ENCODE peak calls at places on chromosomes 4 and X, in four cellular contexts. N is PC-9, O is SK-N-SH, A is prostate gland. F is an unnamed sample.

GRCh38 chrX:34638116-34638515 is 19.0 kb downstream of the TMEM47 start:
- DNase-seq in O (peak; percentile 7), A (peak; percentile 4), N (no peak), F (no peak)

GRCh38 chrX:22629105-22629725 is 356.5 kb downstream of the CBLL2 start:
- DNase-seq in N (no peak), A (no peak), O (no peak), F (no peak)

GRCh38 chr4:24805036-24805435 is 9.7 kb downstream of the SOD3 start:
- DNase-seq in O (no peak), A (peak; percentile 84), N (no peak), F (no peak)

GRCh38 chr4:1981251-1982055 is 27.3 kb downstream of the NELFA start:
- DNase-seq in A (no peak), O (peak; percentile 67), N (peak; percentile 32), F (peak; percentile 87)

GRCh38 chrX:65750674-65751469 is 83.4 kb downstream of the MSN start:
- DNase-seq in N (no peak), A (no peak), O (no peak), F (no peak)

GRCh38 chr4:73674451-73674919 is 54.2 kb upstream of the RASSF6 start:
- DNase-seq in O (no peak), N (no peak), A (no peak), F (no peak)

GRCh38 chr4:189202182-189202868 is 738.3 kb upstream of the FRG1 start:
- DNase-seq in N (peak; percentile 11), A (peak; percentile 41), O (peak; percentile 45), F (peak; percentile 78)

GRCh38 chr4:153489856-153490558 is 23.8 kb downstream of the TMEM131L start:
- DNase-seq in O (no peak), A (no peak), N (no peak), F (peak; percentile 31)

GRCh38 chrX:109635151-109635550 is 10.2 kb upstream of the KCNE5 start:
- DNase-seq in N (peak; percentile 4), A (no peak), O (peak; percentile 32), F (peak; percentile 67)

GRCh38 chr4:170599894-170600293 is 510.1 kb upstream of the AADAT start:
- DNase-seq in N (no peak), O (no peak), A (no peak), F (no peak)

GRCh38 chr4:63921561-63921960 is 487.7 kb downstream of the TECRL start:
- DNase-seq in A (no peak), N (no peak), O (peak; percentile 3), F (no peak)

GRCh38 chr4:133801858-133802257 is 399.7 kb downstream of the PABPC4L start:
- DNase-seq in O (no peak), N (no peak), A (no peak), F (no peak)

GRCh38 chr4:3114377-3114776 is 39.9 kb downstream of the HTT start:
- DNase-seq in A (no peak), O (no peak), N (no peak), F (no peak)

GRCh38 chr4:143402776-143403550 is 66.3 kb downstream of the GAB1 start:
- DNase-seq in N (no peak), A (no peak), O (no peak), F (no peak)

GRCh38 chr4:28225005-28225404 is 1364.4 kb downstream of the STIM2 start:
- DNase-seq in O (no peak), A (no peak), N (peak; percentile 18), F (peak; percentile 77)

GRCh38 chr4:25993564-25994185 is 79.7 kb downstream of the SMIM20 start:
- DNase-seq in O (peak; percentile 41), N (no peak), A (no peak), F (peak; percentile 99)

GRCh38 chrX:130060122-130061069 is 49.9 kb downstream of the ELF4 start:
- DNase-seq in A (peak; percentile 49), N (peak; percentile 93), O (peak; percentile 98), F (peak; percentile 93)

GRCh38 chr4:748461-748860 is 42.8 kb downstream of the PCGF3 start:
- DNase-seq in A (no peak), N (no peak), O (no peak), F (no peak)

GRCh38 chrX:46912673-46913491 is 661 bp downstream of the JADE3 start:
- DNase-seq in A (peak; percentile 4), N (peak; percentile 34), O (peak; percentile 86), F (peak; percentile 83)

GRCh38 chrX:12798601-12799000 is 7.4 kb downstream of the PRPS2 start:
- DNase-seq in N (no peak), O (no peak), A (no peak), F (no peak)

GRCh38 chr4:154720618-154721267 is 23.1 kb upstream of the LRAT start:
- DNase-seq in N (no peak), O (no peak), A (no peak), F (peak; percentile 80)

GRCh38 chr4:5885733-5886132 is 7.2 kb downstream of the CRMP1 start:
- DNase-seq in O (no peak), A (no peak), N (no peak), F (no peak)

GRCh38 chrX:145729635-145730034 is 88.0 kb upstream of the SLITRK2 start:
- DNase-seq in A (no peak), O (no peak), N (no peak), F (no peak)

GRCh38 chr4:126701756-126702155 is 931.0 kb upstream of the INTU start:
- DNase-seq in A (no peak), N (no peak), O (no peak), F (no peak)

GRCh38 chrX:22105231-22105630 is 73.1 kb downstream of the PHEX start:
- DNase-seq in O (no peak), A (no peak), N (no peak), F (no peak)

GRCh38 chr4:19492611-19493010 is 759.1 kb upstream of the SLIT2 start:
- DNase-seq in A (no peak), O (no peak), N (no peak), F (no peak)

GRCh38 chr4:181443003-181443402 is 800.2 kb upstream of the TENM3 start:
- DNase-seq in N (no peak), A (no peak), O (no peak), F (no peak)

GRCh38 chrX:155237719-155238118 is 21.5 kb downstream of the VBP1 start:
- DNase-seq in N (no peak), O (no peak), A (no peak), F (no peak)

GRCh38 chrX:87728459-87728858 is 210.9 kb downstream of the KLHL4 start:
- DNase-seq in A (no peak), N (peak; percentile 23), O (no peak), F (no peak)

GRCh38 chr4:78363031-78363430 is 188.5 kb upstream of the ANXA3 start:
- DNase-seq in N (no peak), O (no peak), A (no peak), F (peak; percentile 51)

GRCh38 chr4:79893441-79893840 is 179.6 kb downstream of the ANTXR2 start:
- DNase-seq in O (no peak), A (no peak), N (no peak), F (no peak)

GRCh38 chrX:134171661-134172587 is 65.1 kb upstream of the CCDC160 start:
- DNase-seq in O (peak; percentile 64), A (peak; percentile 35), N (no peak), F (peak; percentile 74)

GRCh38 chr4:179447308-179447707 is 2005.1 kb upstream of the AGA start:
- DNase-seq in O (no peak), N (no peak), A (no peak), F (no peak)

GRCh38 chrX:150906694-150907093 is 8.2 kb upstream of the CD99L2 start:
- DNase-seq in O (no peak), N (no peak), A (no peak), F (no peak)

GRCh38 chrX:15207384-15207783 is 62.5 kb downstream of the ASB9 start:
- DNase-seq in O (no peak), A (no peak), N (no peak), F (no peak)

GRCh38 chr4:150818661-150819060 is 196.4 kb downstream of the LRBA start:
- DNase-seq in N (no peak), A (no peak), O (no peak), F (no peak)

GRCh38 chr4:61180405-61180804 is 19.7 kb upstream of the ADGRL3 start:
- DNase-seq in N (no peak), A (no peak), O (no peak), F (no peak)

DNA sequence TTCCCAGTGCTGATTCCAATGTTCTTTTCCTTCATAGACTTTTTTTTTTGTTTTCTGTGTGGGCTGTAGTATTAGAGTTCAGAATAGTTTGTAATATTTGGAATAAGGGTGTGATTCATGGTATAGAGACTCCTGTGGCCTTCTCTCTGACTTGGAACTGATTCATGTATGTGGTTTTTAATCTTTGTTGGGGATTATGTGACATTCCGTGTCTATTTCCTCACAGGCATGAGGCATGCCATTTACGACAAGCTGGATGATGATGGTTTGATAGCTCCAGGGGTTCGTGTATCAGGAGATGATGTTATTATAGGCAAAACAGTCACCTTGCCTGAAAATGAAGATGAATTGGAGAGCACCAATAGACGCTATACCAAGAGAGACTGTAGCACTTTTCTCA is 44.4 kb downstream of the POLR2B start:
- DNase-seq in A (no peak), O (no peak), N (no peak), F (no peak)
- H3K27ac ChIP-seq in A (no peak overlapping the region), O (peak overlapping the region; percentile 21), N (no peak overlapping the region), F (no peak overlapping the region)

DNA sequence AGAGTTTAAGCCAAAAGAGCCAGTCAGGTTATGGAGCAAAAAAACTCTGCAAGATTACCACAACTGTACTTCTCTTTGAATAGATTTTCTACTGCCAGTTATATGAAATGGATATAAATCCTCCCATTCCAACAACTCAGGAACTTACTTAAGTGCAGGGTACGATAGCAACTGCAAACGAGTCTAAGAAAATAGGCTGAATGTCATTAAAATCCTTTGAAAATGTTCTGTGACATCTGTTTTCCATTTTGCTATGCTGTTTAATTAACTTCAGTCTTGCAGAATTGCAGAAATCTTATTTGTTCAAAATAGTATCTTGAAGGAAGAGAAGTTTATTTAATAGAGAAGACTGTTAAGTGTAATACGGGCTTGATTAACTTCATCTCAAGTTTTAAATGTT is 243.8 kb downstream of the PALLD start:
- DNase-seq in O (no peak), A (no peak), N (no peak), F (no peak)
- H3K27ac ChIP-seq in O (no peak overlapping the region), A (no peak overlapping the region), N (no peak overlapping the region), F (no peak overlapping the region)

DNA sequence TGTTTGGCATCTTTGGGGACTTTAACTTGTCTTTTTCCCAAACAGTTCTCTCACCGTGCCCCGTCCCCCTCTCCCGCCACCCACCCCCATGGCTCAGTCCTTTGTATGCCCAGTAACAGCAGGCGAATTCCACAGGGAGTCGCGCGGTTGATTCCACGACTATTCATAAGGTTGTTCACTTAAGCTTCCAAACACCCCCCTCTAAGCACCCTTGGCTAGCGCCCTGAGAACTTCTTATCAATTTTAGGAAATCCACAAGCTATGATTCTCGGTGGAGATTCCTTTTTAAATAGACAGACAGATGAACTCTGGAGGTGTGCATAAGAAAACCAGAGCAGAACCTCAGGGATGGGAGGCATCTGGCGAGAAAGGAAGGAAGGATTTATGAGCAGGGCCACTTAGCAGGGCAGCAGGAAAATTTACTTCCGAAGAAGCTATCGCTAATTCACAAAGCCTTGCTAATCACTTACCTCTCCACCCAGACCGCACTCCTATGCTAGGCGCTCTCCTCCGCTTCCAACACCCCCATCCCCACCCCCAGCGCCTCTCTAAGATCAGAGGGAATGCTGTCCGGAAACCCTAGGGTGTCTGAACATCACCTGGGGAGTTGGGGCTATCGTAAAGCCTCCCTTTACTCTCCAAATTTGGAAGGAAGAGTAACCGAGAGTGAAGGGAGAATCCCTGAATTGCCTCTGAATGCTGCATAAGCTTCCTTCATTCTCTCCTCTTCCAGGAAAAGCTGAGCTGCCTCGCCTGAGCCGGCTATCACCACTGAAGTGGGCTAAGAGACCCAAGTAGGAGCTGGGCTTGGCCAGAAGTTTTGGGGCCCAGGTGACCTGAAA is 1.7 kb downstream of the UNC5C start:
- DNase-seq in N (no peak), A (no peak), O (peak; percentile 47), F (peak; percentile 83)
- H3K27ac ChIP-seq in N (no peak overlapping the region), A (peak overlapping the region; percentile 70), O (peak overlapping the region; percentile 59), F (peak overlapping the region; percentile 58)

GRCh38 chrX:74251006-74251930 is 52.7 kb upstream of the ZCCHC13 start:
- DNase-seq in N (peak; percentile 10), O (no peak), A (peak; percentile 26), F (no peak)
- H3K27ac ChIP-seq in N (peak overlapping the region; percentile 81), O (peak overlapping the region; percentile 4), A (peak overlapping the region; percentile 56), F (no peak overlapping the region)

F was measured in endodermal cell.